ENCODE peak calls at places on chromosome 22, in five cellular contexts. One of them, this sample, is unnamed.

GRCh38 chr22:37242395-37242918 is 1.6 kb downstream of the RAC2 start:
- DNase-seq in HCT116: no peak
- DNase-seq in K562: peak
- DNase-seq in SK-N-SH: peak
- DNase-seq in GM12878: peak
- DNase-seq in this sample: no peak

GRCh38 chr22:47190957-47191323 is 428.5 kb downstream of the TBC1D22A start:
- DNase-seq in GM12878: no peak
- DNase-seq in K562: no peak
- DNase-seq in HCT116: peak
- DNase-seq in SK-N-SH: no peak
- DNase-seq in this sample: no peak

GRCh38 chr22:26318975-26319374 is 110.1 kb upstream of the ASPHD2 start:
- DNase-seq in K562: peak
- DNase-seq in HCT116: no peak
- DNase-seq in SK-N-SH: no peak
- DNase-seq in GM12878: no peak
- DNase-seq in this sample: peak

GRCh38 chr22:24601217-24602104 is 1.5 kb upstream of the GGT1 start:
- DNase-seq in SK-N-SH: peak
- DNase-seq in HCT116: no peak
- DNase-seq in GM12878: no peak
- DNase-seq in K562: no peak
- DNase-seq in this sample: peak

GRCh38 chr22:32042924-32043323 is at the start of gene SLC5A1:
- DNase-seq in GM12878: no peak
- DNase-seq in SK-N-SH: no peak
- DNase-seq in HCT116: no peak
- DNase-seq in K562: no peak
- DNase-seq in this sample: no peak

GRCh38 chr22:47295226-47295901 is 532.9 kb downstream of the TBC1D22A start:
- DNase-seq in SK-N-SH: peak
- DNase-seq in GM12878: no peak
- DNase-seq in K562: no peak
- DNase-seq in HCT116: no peak
- DNase-seq in this sample: no peak

GRCh38 chr22:19183216-19183615 is 4.7 kb upstream of the SLC25A1 start:
- DNase-seq in GM12878: no peak
- DNase-seq in SK-N-SH: no peak
- DNase-seq in K562: no peak
- DNase-seq in HCT116: no peak
- DNase-seq in this sample: no peak

GRCh38 chr22:47169801-47170140 is 407.3 kb downstream of the TBC1D22A start:
- DNase-seq in SK-N-SH: no peak
- DNase-seq in GM12878: no peak
- DNase-seq in HCT116: no peak
- DNase-seq in K562: no peak
- DNase-seq in this sample: no peak

GRCh38 chr22:46425011-46425410 is 89.5 kb downstream of the TRMU start:
- DNase-seq in HCT116: no peak
- DNase-seq in K562: no peak
- DNase-seq in SK-N-SH: no peak
- DNase-seq in GM12878: no peak
- DNase-seq in this sample: no peak

GRCh38 chr22:37304595-37305343 is 22.5 kb downstream of the CYTH4 start:
- DNase-seq in K562: peak
- DNase-seq in HCT116: no peak
- DNase-seq in SK-N-SH: no peak
- DNase-seq in GM12878: no peak
- DNase-seq in this sample: peak

GRCh38 chr22:22378446-22379415 is 129.8 kb downstream of the ZNF280B start:
- DNase-seq in SK-N-SH: no peak
- DNase-seq in GM12878: no peak
- DNase-seq in HCT116: no peak
- DNase-seq in K562: peak
- DNase-seq in this sample: no peak

GRCh38 chr22:22384267-22384666 is 124.3 kb downstream of the ZNF280B start:
- DNase-seq in SK-N-SH: no peak
- DNase-seq in K562: no peak
- DNase-seq in HCT116: no peak
- DNase-seq in GM12878: no peak
- DNase-seq in this sample: no peak

GRCh38 chr22:22377335-22377734 is 131.2 kb downstream of the ZNF280B start:
- DNase-seq in HCT116: no peak
- DNase-seq in SK-N-SH: no peak
- DNase-seq in K562: peak
- DNase-seq in GM12878: no peak
- DNase-seq in this sample: no peak

GRCh38 chr22:22376352-22376706 is 131.7 kb downstream of the VPREB1 start:
- DNase-seq in GM12878: no peak
- DNase-seq in SK-N-SH: no peak
- DNase-seq in HCT116: no peak
- DNase-seq in K562: no peak
- DNase-seq in this sample: no peak

DNA sequence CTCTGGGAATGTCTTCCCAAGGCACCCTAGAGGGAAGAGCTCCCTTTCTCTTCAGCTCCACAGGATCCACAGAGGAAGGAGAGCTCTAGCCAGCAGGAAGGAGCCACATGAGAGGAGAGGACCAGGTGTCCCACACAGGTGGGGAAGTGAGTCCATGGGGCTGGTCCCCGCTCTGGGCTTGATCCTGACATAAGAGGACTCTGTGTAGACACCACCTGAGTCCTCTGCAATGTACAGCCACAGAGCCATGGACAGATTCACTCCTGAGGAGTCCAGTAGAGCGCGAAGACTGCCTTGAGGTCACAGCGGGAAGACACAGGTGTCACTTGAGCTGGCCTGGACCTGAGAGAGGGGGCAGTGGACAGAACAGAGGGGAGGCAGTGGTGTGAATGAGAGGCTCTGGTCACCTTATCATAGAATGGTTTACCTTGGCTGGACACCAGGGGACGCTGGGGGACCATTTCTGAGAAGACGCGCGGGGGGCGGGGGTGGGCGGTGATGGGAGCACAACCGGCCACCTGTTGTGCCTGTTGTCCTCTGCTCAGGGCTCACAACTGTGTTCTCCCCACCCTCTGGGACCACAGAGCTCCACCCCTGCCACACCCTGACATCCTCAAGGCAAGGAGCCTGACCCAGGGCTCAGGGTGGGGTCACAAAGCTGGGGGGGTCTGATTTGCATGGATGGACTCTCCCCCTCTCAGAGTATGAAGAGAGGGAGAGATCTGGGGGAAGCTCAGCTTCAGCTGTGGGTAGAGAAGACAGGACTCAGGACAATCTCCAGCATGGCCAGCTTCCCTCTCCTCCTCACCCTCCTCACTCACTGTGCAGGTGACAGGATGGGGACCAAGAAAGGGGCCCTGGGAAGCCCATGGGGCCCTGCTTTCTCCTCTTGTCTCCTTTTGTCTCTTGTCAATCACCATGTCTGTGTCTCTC is 128.2 kb downstream of the ZNF280B start:
- DNase-seq in HCT116: no peak
- DNase-seq in GM12878: no peak
- DNase-seq in SK-N-SH: peak
- DNase-seq in K562: peak
- DNase-seq in this sample: no peak
- TF ChIP-seq JUND in HCT116: no peak
- TF ChIP-seq JUND in GM12878: no peak
- TF ChIP-seq JUND in SK-N-SH: no peak
- TF ChIP-seq JUND in K562: no peak
- TF ChIP-seq JUND in this sample: no peak

DNA sequence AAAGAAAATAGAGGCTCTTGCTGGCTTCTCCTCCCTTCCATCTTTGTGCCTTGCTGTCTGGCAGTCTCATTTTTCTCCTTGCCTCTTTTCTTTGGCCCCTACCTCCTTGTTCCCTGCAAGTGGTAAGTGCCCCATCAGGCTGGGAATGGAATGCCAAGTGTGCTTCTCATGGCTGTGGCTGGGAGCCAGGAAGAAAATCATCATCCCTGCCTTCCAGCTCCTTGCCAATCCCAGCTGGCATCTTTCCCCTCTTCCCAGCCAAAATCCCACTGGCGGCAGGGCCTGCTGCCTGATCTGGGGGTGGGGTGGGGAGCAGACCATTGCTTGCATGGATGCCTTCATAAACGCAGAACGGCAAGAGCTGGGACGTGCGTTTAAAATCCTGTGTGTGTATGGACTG is 27.0 kb upstream of the SLC25A18 start:
- DNase-seq in GM12878: no peak
- DNase-seq in HCT116: no peak
- DNase-seq in K562: no peak
- DNase-seq in SK-N-SH: no peak
- DNase-seq in this sample: no peak
- TF ChIP-seq JUND in GM12878: no peak
- TF ChIP-seq JUND in HCT116: no peak
- TF ChIP-seq JUND in K562: no peak
- TF ChIP-seq JUND in SK-N-SH: no peak
- TF ChIP-seq JUND in this sample: no peak

GRCh38 chr22:39276461-39277134 is 31.8 kb upstream of the PDGFB start:
- DNase-seq in SK-N-SH: no peak
- DNase-seq in K562: no peak
- DNase-seq in HCT116: no peak
- DNase-seq in GM12878: no peak
- DNase-seq in this sample: no peak

GRCh38 chr22:39277135-39277607 is 32.4 kb upstream of the PDGFB start:
- DNase-seq in SK-N-SH: no peak
- DNase-seq in K562: no peak
- DNase-seq in HCT116: no peak
- DNase-seq in GM12878: no peak
- DNase-seq in this sample: no peak

GRCh38 chr22:39279170-39279850 is 34.5 kb upstream of the PDGFB start:
- DNase-seq in SK-N-SH: no peak
- DNase-seq in HCT116: no peak
- DNase-seq in GM12878: no peak
- DNase-seq in K562: no peak
- DNase-seq in this sample: no peak

GRCh38 chr22:39275814-39276443 is 31.1 kb upstream of the PDGFB start:
- DNase-seq in K562: no peak
- DNase-seq in SK-N-SH: no peak
- DNase-seq in GM12878: no peak
- DNase-seq in HCT116: no peak
- DNase-seq in this sample: no peak

DNA sequence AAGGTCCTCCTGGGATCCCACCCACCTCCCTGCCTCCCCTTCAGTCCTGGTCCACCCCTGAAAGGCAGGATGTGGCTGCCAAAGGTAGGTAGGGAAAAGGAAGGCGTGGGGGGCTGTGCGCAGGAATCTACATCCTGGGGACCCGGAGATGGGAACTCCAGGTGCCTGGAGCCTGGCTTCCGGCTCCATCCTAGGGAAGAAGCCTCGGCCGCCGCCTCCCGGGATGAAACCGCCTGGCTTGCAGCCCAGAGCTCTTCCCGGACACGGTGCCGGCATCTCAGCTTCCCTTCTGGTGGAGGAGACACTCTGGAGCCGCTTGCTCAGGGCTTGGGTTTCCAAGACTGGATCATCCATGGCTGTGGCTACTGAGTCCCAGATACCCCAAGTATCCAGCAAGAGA is 33.3 kb upstream of the PDGFB start:
- DNase-seq in HCT116: no peak
- DNase-seq in K562: no peak
- DNase-seq in SK-N-SH: no peak
- DNase-seq in GM12878: no peak
- DNase-seq in this sample: no peak
- TF ChIP-seq JUND in HCT116: no peak
- TF ChIP-seq JUND in K562: no peak
- TF ChIP-seq JUND in SK-N-SH: no peak
- TF ChIP-seq JUND in GM12878: no peak
- TF ChIP-seq JUND in this sample: no peak

DNA sequence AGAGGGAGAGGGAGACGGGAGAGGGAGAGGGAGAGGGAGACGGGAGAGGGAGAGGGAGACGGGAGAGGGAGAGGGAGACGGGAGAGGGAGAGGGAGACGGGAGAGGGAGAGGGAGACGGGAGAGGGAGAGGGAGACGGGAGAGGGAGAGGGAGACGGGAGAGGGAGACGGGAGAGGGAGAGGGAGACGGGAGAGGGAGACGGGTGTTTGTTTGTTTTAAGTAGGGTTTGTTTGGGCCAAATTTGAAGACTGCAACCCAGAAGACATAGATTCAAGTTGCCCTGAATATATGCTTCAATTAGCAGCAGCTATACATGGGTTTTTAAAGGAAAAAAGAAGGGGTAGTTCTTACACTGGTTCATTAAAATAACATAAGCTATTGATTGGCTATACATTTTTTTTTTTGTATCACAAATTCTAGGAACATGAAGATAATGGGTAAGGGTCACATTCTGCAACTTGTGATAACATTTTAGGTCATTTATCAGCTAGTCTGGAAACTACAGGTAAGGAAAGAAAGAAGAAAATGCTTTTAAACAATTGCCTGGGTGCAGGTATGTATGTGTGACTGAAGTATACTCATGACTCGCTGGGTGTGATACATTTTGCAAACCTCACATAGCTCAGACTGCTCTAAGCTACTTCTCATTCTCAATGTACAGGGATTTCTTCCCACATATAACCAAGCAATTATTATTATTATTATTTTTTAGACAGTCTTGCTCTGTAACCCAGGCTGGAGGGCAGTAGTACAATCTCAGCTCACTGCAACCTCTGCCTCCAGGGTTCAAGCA is 67.3 kb downstream of the MCHR1 start:
- DNase-seq in GM12878: no peak
- DNase-seq in K562: no peak
- DNase-seq in SK-N-SH: no peak
- DNase-seq in HCT116: no peak
- DNase-seq in this sample: no peak
- TF ChIP-seq JUND in GM12878: no peak
- TF ChIP-seq JUND in K562: no peak
- TF ChIP-seq JUND in SK-N-SH: no peak
- TF ChIP-seq JUND in HCT116: no peak
- TF ChIP-seq JUND in this sample: no peak

GRCh38 chr22:30885591-30885990 is 83.0 kb downstream of the MORC2 start:
- DNase-seq in K562: no peak
- DNase-seq in HCT116: no peak
- DNase-seq in GM12878: no peak
- DNase-seq in SK-N-SH: no peak
- DNase-seq in this sample: no peak

GRCh38 chr22:30889996-30890480 is 78.5 kb downstream of the MORC2 start:
- DNase-seq in K562: no peak
- DNase-seq in GM12878: no peak
- DNase-seq in HCT116: no peak
- DNase-seq in SK-N-SH: peak
- DNase-seq in this sample: no peak

GRCh38 chr22:30887418-30887817 is 81.2 kb downstream of the MORC2 start:
- DNase-seq in GM12878: no peak
- DNase-seq in K562: no peak
- DNase-seq in SK-N-SH: peak
- DNase-seq in HCT116: no peak
- DNase-seq in this sample: no peak

GRCh38 chr22:30889268-30889995 is 79.1 kb downstream of the MORC2 start:
- DNase-seq in SK-N-SH: peak
- DNase-seq in HCT116: no peak
- DNase-seq in K562: no peak
- DNase-seq in GM12878: no peak
- DNase-seq in this sample: no peak

GRCh38 chr22:30887861-30888260 is 80.7 kb downstream of the MORC2 start:
- DNase-seq in K562: no peak
- DNase-seq in SK-N-SH: peak
- DNase-seq in HCT116: no peak
- DNase-seq in GM12878: no peak
- DNase-seq in this sample: no peak
- TF ChIP-seq JUND in K562: no peak
- TF ChIP-seq JUND in SK-N-SH: no peak
- TF ChIP-seq JUND in HCT116: no peak
- TF ChIP-seq JUND in GM12878: no peak
- TF ChIP-seq JUND in this sample: no peak

GRCh38 chr22:23376256-23376655 is 195.9 kb downstream of the BCR start:
- DNase-seq in K562: peak
- DNase-seq in SK-N-SH: no peak
- DNase-seq in GM12878: peak
- DNase-seq in HCT116: peak
- DNase-seq in this sample: peak
- TF ChIP-seq JUND in K562: no peak
- TF ChIP-seq JUND in SK-N-SH: no peak
- TF ChIP-seq JUND in GM12878: no peak
- TF ChIP-seq JUND in HCT116: no peak
- TF ChIP-seq JUND in this sample: no peak